ENCODE peak calls at places on chromosomes 3 and 15, in five cellular contexts. I, T, V, X and N are unnamed samples.

GRCh38 chr3:8020047-8020446 is 481.6 kb upstream of the LMCD1 start:
- DNase-seq in X (no peak), I (no peak), V (no peak), T (no peak), N (no peak)

GRCh38 chr15:33608714-33609113 is 297.9 kb downstream of the RYR3 start:
- DNase-seq in I (no peak), V (no peak), X (no peak), T (no peak), N (no peak)

GRCh38 chr3:14505803-14506500 is 34.2 kb downstream of the GRIP2 start:
- DNase-seq in I (no peak), T (no peak), X (no peak), V (no peak), N (no peak)

GRCh38 chr3:160719710-160720109 is 36.3 kb upstream of the PPM1L start:
- DNase-seq in X (no peak), V (no peak), I (no peak), T (no peak), N (no peak)

GRCh38 chr3:153901991-153902390 is 219.2 kb upstream of the ARHGEF26 start:
- DNase-seq in I (no peak), T (no peak), X (peak), V (no peak), N (no peak)

GRCh38 chr3:59946401-59946800 is 896.6 kb upstream of the CFAP20DC start:
- DNase-seq in V (no peak), T (no peak), X (no peak), I (no peak), N (no peak)

GRCh38 chr3:171824824-171825221 is 14.5 kb upstream of the PLD1 start:
- DNase-seq in T (no peak), V (no peak), I (no peak), X (peak), N (no peak)

GRCh38 chr15:25058080-25058785 is 103.4 kb downstream of the SNRPN start:
- DNase-seq in V (no peak), T (peak), X (no peak), I (no peak), N (no peak)

GRCh38 chr15:36358094-36358961 is 221.1 kb upstream of the CDIN1 start:
- DNase-seq in T (no peak), I (no peak), X (peak), V (no peak), N (no peak)

GRCh38 chr15:82568986-82569385 is 28.7 kb upstream of the RPS17 start:
- DNase-seq in V (no peak), I (no peak), X (no peak), T (no peak), N (no peak)

GRCh38 chr15:82571722-82572222 is 31.5 kb upstream of the RPS17 start:
- DNase-seq in T (peak), I (peak), V (no peak), X (peak), N (no peak)

GRCh38 chr15:82572311-82572710 is 32.1 kb upstream of the RPS17 start:
- DNase-seq in X (peak), I (peak), T (no peak), V (no peak), N (no peak)

GRCh38 chr15:82569834-82570233 is 29.6 kb upstream of the RPS17 start:
- DNase-seq in I (no peak), X (no peak), T (no peak), V (no peak), N (no peak)

DNA sequence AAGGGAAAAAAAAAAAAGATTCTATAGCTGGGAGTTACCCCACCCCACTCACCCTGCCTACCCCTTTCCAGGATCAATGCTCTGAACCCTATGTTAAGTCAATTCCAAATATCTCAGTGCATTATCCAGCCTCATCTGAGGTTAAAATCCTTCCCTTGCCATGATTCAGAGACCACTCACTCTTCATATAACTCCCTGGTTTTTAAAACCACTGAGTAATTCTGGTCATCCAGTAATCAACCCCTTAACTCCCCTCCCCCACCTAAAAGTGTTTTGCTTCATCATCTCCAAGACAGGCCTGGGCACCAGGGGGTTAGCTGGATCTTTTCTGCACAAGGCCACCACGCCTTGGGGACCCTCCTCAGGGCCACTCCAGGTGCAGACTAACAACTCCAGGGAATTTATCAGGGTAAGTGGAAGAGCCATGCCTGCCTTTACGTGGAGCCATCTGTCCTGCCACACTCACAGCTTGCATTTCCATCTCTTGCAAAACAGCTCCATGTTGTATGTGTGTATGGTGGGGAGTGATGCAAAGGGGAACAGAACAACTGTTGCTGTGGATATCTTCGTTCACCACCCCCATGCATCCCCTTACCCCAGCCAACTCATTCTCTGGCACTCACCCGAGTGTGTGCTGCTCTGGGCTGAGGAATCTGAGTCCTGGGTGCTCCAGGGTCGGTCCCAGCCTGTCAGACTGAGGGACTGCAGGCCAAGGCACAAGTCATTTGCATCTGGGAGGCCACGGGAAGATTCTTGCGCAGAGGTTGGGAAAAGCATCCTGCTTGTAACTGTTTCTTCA is 30.7 kb upstream of the RPS17 start:
- DNase-seq in X (peak), T (no peak), I (no peak), V (no peak), N (no peak)
- H3K4me3 ChIP-seq in X (peak), T (peak), I (peak), V (no peak), N (no peak)

GRCh38 chr3:24730173-24730572 is 235.5 kb upstream of the THRB start:
- DNase-seq in X (no peak), T (no peak), V (no peak), I (no peak), N (no peak)
- H3K27ac ChIP-seq in X (no peak), T (no peak), V (no peak), I (no peak), N (no peak)

GRCh38 chr3:169666501-169667379 is 3.2 kb upstream of the MECOM start:
- DNase-seq in X (no peak), V (no peak), T (no peak), I (no peak), N (no peak)

GRCh38 chr3:169666079-169666436 is 2.5 kb upstream of the MECOM start:
- DNase-seq in I (no peak), X (no peak), V (no peak), T (no peak), N (no peak)

GRCh38 chr3:169665264-169666078 is 2.0 kb upstream of the MECOM start:
- DNase-seq in T (no peak), I (no peak), X (no peak), V (no peak), N (no peak)

GRCh38 chr3:169662215-169663070 is 1.1 kb downstream of the MECOM start:
- DNase-seq in I (peak), V (peak), X (peak), T (peak), N (no peak)

GRCh38 chr3:169664034-169664820 is 715 bp upstream of the MECOM start:
- DNase-seq in V (no peak), I (no peak), X (no peak), T (no peak), N (no peak)
- H3K4me3 ChIP-seq in V (peak), I (peak), X (no peak), T (peak), N (peak)

DNA sequence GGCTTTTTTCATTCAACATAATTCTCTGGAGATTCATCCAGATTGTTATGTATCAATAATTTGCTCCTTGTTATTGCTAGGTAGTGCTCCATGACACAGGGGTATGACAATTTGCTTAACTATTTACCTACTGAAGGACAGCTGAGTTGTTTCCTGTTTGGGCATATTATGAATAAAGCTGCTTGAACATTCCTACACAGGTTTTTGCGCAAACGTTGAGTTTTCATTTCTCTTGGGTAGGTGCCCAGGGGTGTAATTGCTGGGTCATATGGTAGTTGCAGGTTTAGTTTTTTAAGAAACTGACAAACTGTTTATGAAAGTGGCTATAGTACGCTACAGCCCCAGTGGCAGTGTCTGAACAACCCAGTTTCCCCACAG is 21.4 kb downstream of the BDH1 start:
- DNase-seq in T (no peak), I (no peak), V (no peak), X (no peak), N (no peak)
- H3K27ac ChIP-seq in T (no peak), I (no peak), V (no peak), X (no peak), N (no peak)

DNA sequence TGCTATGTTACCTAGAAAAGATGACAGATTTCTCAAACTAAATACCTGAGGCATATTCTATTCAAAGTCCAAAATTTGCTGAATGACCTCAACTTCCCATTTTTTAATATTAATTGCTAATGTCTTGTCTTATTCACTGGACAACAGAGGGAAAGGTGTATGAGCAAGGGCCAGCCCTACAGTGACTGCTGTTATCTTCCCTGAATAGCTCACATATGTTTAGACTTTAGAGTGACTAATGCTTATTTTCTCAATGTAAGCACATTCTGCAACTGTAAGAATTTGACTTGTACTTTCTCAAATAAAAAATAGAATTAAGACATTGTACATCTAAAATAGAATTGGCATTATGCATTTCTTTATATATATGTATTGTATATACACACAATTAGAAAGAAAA is 26.5 kb upstream of the AADACL2 start:
- DNase-seq in V (no peak), T (no peak), X (peak), I (no peak), N (no peak)
- H3K4me3 ChIP-seq in V (no peak), T (no peak), X (no peak), I (no peak), N (no peak)

GRCh38 chr3:188286087-188286513 is 132.1 kb downstream of the LPP start:
- DNase-seq in I (no peak), V (no peak), X (peak), T (peak), N (no peak)
- H3K27ac ChIP-seq in I (no peak), V (no peak), X (peak), T (peak), N (no peak)

GRCh38 chr3:123084738-123085237 is 18.0 kb downstream of the PDIA5 start:
- DNase-seq in V (no peak), T (no peak), I (no peak), X (peak), N (no peak)
- H3K4me3 ChIP-seq in V (no peak), T (no peak), I (no peak), X (no peak), N (no peak)